ENCODE peak calls at places on chromosomes 3 and 15, in six cellular contexts. One of them, this sample, is unnamed.

GRCh38 chr15:38853608-38854007 is 289.0 kb upstream of the RASGRP1 start:
- DNase-seq in fibroblast of pulmonary artery: peak; percentile 55
- DNase-seq in A549: no peak
- DNase-seq in adrenal gland: no peak
- DNase-seq in ovary: no peak
- DNase-seq in brain microvascular endothelial cell: peak; percentile 57
- DNase-seq in this sample: no peak

GRCh38 chr3:174495231-174495755 is 363.8 kb upstream of the NAALADL2 start:
- DNase-seq in fibroblast of pulmonary artery: no peak
- DNase-seq in A549: no peak
- DNase-seq in adrenal gland: no peak
- DNase-seq in ovary: no peak
- DNase-seq in brain microvascular endothelial cell: peak; percentile 3
- DNase-seq in this sample: peak; percentile 45

GRCh38 chr3:150739200-150739863 is 23.6 kb downstream of the SIAH2 start:
- DNase-seq in fibroblast of pulmonary artery: no peak
- DNase-seq in A549: no peak
- DNase-seq in adrenal gland: no peak
- DNase-seq in ovary: no peak
- DNase-seq in brain microvascular endothelial cell: no peak
- DNase-seq in this sample: no peak

GRCh38 chr3:54206874-54207273 is 84.5 kb downstream of the CACNA2D3 start:
- DNase-seq in fibroblast of pulmonary artery: no peak
- DNase-seq in A549: no peak
- DNase-seq in adrenal gland: no peak
- DNase-seq in ovary: no peak
- DNase-seq in brain microvascular endothelial cell: no peak
- DNase-seq in this sample: no peak

GRCh38 chr15:78000089-78000926 is 77.2 kb downstream of the TBC1D2B start:
- DNase-seq in fibroblast of pulmonary artery: peak; percentile 56
- DNase-seq in A549: peak; percentile 86
- DNase-seq in adrenal gland: peak; percentile 91
- DNase-seq in ovary: peak; percentile 71
- DNase-seq in brain microvascular endothelial cell: peak; percentile 14
- DNase-seq in this sample: peak; percentile 68

GRCh38 chr3:65448120-65448519 is 590.6 kb downstream of the MAGI1 start:
- DNase-seq in fibroblast of pulmonary artery: no peak
- DNase-seq in A549: no peak
- DNase-seq in adrenal gland: no peak
- DNase-seq in ovary: no peak
- DNase-seq in brain microvascular endothelial cell: no peak
- DNase-seq in this sample: no peak

GRCh38 chr3:9769426-9770275 is at the start of gene CAMK1:
- DNase-seq in fibroblast of pulmonary artery: peak; percentile 65
- DNase-seq in A549: peak; percentile 79
- DNase-seq in adrenal gland: peak; percentile 84
- DNase-seq in ovary: peak; percentile 91
- DNase-seq in brain microvascular endothelial cell: peak; percentile 45
- DNase-seq in this sample: peak; percentile 89

GRCh38 chr3:111749171-111750170 is 109.6 kb upstream of the PHLDB2 start:
- DNase-seq in fibroblast of pulmonary artery: no peak
- DNase-seq in A549: no peak
- DNase-seq in adrenal gland: no peak
- DNase-seq in ovary: no peak
- DNase-seq in brain microvascular endothelial cell: no peak
- DNase-seq in this sample: no peak

GRCh38 chr3:150547045-150547753 is 612 bp downstream of the EIF2A start:
- DNase-seq in fibroblast of pulmonary artery: peak; percentile 29
- DNase-seq in A549: no peak
- DNase-seq in adrenal gland: no peak
- DNase-seq in ovary: no peak
- DNase-seq in brain microvascular endothelial cell: no peak
- DNase-seq in this sample: no peak

GRCh38 chr3:149566296-149566945 is 91.4 kb downstream of the WWTR1 start:
- DNase-seq in fibroblast of pulmonary artery: no peak
- DNase-seq in A549: no peak
- DNase-seq in adrenal gland: no peak
- DNase-seq in ovary: no peak
- DNase-seq in brain microvascular endothelial cell: no peak
- DNase-seq in this sample: peak; percentile 70

GRCh38 chr3:122493296-122493695 is 21.4 kb downstream of the KPNA1 start:
- DNase-seq in fibroblast of pulmonary artery: peak; percentile 45
- DNase-seq in A549: no peak
- DNase-seq in adrenal gland: no peak
- DNase-seq in ovary: no peak
- DNase-seq in brain microvascular endothelial cell: peak; percentile 40
- DNase-seq in this sample: peak; percentile 34

GRCh38 chr3:52136513-52136912 is 17.7 kb downstream of the POC1A start:
- DNase-seq in fibroblast of pulmonary artery: no peak
- DNase-seq in A549: no peak
- DNase-seq in adrenal gland: no peak
- DNase-seq in ovary: no peak
- DNase-seq in brain microvascular endothelial cell: no peak
- DNase-seq in this sample: no peak

GRCh38 chr3:190716961-190717360 is 145.5 kb downstream of the GMNC start:
- DNase-seq in fibroblast of pulmonary artery: no peak
- DNase-seq in A549: no peak
- DNase-seq in adrenal gland: no peak
- DNase-seq in ovary: no peak
- DNase-seq in brain microvascular endothelial cell: no peak
- DNase-seq in this sample: no peak

GRCh38 chr3:18087963-18088362 is 337.2 kb downstream of the SATB1 start:
- DNase-seq in fibroblast of pulmonary artery: no peak
- DNase-seq in A549: no peak
- DNase-seq in adrenal gland: no peak
- DNase-seq in ovary: no peak
- DNase-seq in brain microvascular endothelial cell: no peak
- DNase-seq in this sample: no peak

GRCh38 chr15:36878745-36879262 is 221.5 kb downstream of the MEIS2 start:
- DNase-seq in fibroblast of pulmonary artery: no peak
- DNase-seq in A549: no peak
- DNase-seq in adrenal gland: no peak
- DNase-seq in ovary: no peak
- DNase-seq in brain microvascular endothelial cell: no peak
- DNase-seq in this sample: no peak
- H3K4me3 ChIP-seq in fibroblast of pulmonary artery: no peak overlapping the region
- H3K4me3 ChIP-seq in A549: no peak overlapping the region
- H3K4me3 ChIP-seq in adrenal gland: no peak overlapping the region
- H3K4me3 ChIP-seq in ovary: no peak overlapping the region
- H3K4me3 ChIP-seq in brain microvascular endothelial cell: peak overlapping the region; percentile 10
- H3K4me3 ChIP-seq in this sample: no peak overlapping the region

GRCh38 chr15:29089731-29090616 is 179.6 kb downstream of the NSMCE3 start:
- DNase-seq in fibroblast of pulmonary artery: peak; percentile 33
- DNase-seq in A549: no peak
- DNase-seq in adrenal gland: no peak
- DNase-seq in ovary: no peak
- DNase-seq in brain microvascular endothelial cell: no peak
- DNase-seq in this sample: peak; percentile 8
- TF ChIP-seq CTCF in fibroblast of pulmonary artery: peak; percentile 21
- TF ChIP-seq CTCF in A549: no peak
- TF ChIP-seq CTCF in adrenal gland: no peak
- TF ChIP-seq CTCF in ovary: no peak
- TF ChIP-seq CTCF in brain microvascular endothelial cell: peak; percentile 61
- TF ChIP-seq CTCF in this sample: peak; percentile 3

DNA sequence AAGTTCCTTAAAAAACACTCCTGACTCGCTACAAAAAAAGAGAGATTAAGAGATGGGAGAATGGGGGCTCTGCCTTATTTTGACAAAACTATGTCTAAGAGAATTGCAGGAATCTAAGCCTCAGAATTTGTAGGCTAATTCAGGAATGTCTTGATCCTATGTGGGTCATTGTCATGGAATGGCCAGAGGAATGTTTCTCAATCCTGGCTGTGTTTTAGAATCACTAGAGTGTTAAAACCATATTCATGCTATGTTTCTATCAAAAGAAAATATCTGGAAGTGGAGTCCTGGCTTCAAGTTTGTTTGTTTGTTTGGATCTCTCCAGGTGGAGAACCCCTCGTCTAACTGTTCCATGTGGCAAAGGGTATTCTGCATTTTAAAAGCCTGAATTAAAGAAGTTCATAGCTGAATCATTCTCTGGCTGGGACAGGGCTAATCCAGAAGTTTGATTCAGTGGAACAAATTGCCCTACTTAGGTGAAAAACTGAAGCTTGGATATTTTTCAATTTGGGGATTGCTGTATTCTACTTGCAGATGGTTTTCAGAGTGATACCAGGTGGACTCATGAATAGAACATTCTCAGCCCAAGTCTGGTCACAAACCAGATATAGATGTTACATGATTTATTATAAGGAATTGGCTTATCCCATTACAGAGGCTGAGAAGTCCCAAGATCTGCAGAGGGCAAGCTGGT is 28.2 kb downstream of the GJD2 start:
- DNase-seq in fibroblast of pulmonary artery: peak; percentile 6
- DNase-seq in A549: no peak
- DNase-seq in adrenal gland: no peak
- DNase-seq in ovary: no peak
- DNase-seq in brain microvascular endothelial cell: no peak
- DNase-seq in this sample: peak; percentile 6
- H3K4me3 ChIP-seq in fibroblast of pulmonary artery: no peak overlapping the region
- H3K4me3 ChIP-seq in A549: no peak overlapping the region
- H3K4me3 ChIP-seq in adrenal gland: no peak overlapping the region
- H3K4me3 ChIP-seq in ovary: no peak overlapping the region
- H3K4me3 ChIP-seq in brain microvascular endothelial cell: no peak overlapping the region
- H3K4me3 ChIP-seq in this sample: no peak overlapping the region

GRCh38 chr3:185270956-185271332 is 17.1 kb upstream of the EHHADH start:
- DNase-seq in fibroblast of pulmonary artery: no peak
- DNase-seq in A549: no peak
- DNase-seq in adrenal gland: no peak
- DNase-seq in ovary: no peak
- DNase-seq in brain microvascular endothelial cell: no peak
- DNase-seq in this sample: no peak

GRCh38 chr3:185272051-185272450 is 18.2 kb upstream of the EHHADH start:
- DNase-seq in fibroblast of pulmonary artery: peak; percentile 40
- DNase-seq in A549: no peak
- DNase-seq in adrenal gland: no peak
- DNase-seq in ovary: no peak
- DNase-seq in brain microvascular endothelial cell: no peak
- DNase-seq in this sample: no peak

GRCh38 chr3:185268194-185268809 is 14.5 kb upstream of the EHHADH start:
- DNase-seq in fibroblast of pulmonary artery: no peak
- DNase-seq in A549: no peak
- DNase-seq in adrenal gland: no peak
- DNase-seq in ovary: no peak
- DNase-seq in brain microvascular endothelial cell: no peak
- DNase-seq in this sample: no peak

GRCh38 chr3:185267193-185267592 is 13.3 kb upstream of the EHHADH start:
- DNase-seq in fibroblast of pulmonary artery: no peak
- DNase-seq in A549: no peak
- DNase-seq in adrenal gland: no peak
- DNase-seq in ovary: no peak
- DNase-seq in brain microvascular endothelial cell: no peak
- DNase-seq in this sample: no peak

DNA sequence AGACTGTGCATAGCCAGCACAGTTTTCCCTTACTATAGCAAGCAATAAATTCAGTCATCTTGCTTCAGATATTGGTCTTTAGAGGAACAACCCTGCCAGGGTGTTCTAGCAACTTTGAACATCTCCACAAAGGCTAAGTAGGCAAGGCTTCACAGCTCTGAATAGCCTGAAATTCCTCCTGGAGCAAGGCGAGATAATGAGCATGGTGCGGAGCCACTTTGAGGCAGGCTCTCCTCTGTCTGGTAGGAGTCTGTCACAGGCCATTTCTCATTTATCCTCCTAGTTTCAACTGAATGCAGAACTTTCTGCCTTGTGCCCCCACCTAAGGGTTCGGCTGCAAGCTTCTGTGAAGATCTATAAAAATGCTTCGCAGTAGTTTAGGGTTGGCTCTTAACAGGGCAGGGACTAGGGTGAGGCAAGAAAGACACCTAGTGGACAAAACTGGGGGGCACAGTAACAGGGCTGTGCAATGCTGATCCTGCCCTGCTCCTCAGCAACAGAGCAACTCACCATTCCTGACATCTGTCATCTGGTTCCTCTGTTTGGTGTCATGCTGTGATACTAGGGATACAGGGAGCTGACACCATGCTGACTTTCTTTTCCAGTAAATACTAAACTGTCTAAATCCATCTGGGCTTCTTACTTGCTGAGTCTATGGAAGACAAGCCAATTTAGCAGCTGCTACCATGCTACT is 16.6 kb upstream of the EHHADH start:
- DNase-seq in fibroblast of pulmonary artery: peak; percentile 45
- DNase-seq in A549: peak; percentile 31
- DNase-seq in adrenal gland: no peak
- DNase-seq in ovary: no peak
- DNase-seq in brain microvascular endothelial cell: peak; percentile 41
- DNase-seq in this sample: peak; percentile 57
- TF ChIP-seq CTCF in fibroblast of pulmonary artery: peak; percentile 62
- TF ChIP-seq CTCF in A549: no peak
- TF ChIP-seq CTCF in adrenal gland: peak; percentile 10
- TF ChIP-seq CTCF in ovary: no peak
- TF ChIP-seq CTCF in brain microvascular endothelial cell: peak; percentile 73
- TF ChIP-seq CTCF in this sample: peak; percentile 66

DNA sequence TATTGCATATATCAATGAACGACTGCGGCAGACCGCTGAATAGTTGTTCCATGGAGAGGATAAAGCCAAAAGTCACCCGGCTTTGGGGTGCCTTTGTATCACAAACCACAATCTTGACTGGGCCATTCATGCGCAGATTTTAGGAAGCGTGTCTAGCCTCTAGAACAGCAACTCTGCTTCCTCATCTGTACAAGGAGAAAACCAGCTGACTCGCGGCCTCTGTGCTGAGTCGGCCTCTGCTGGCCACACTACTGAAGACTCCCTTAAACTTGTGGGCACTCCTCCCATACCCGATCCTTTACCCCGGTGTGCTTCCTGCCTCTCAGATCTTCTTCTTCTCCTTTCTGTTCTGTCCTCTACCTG is 872 bp downstream of the DLEC1 start:
- DNase-seq in fibroblast of pulmonary artery: peak; percentile 41
- DNase-seq in A549: no peak
- DNase-seq in adrenal gland: peak; percentile 57
- DNase-seq in ovary: no peak
- DNase-seq in brain microvascular endothelial cell: peak; percentile 37
- DNase-seq in this sample: peak; percentile 42
- H3K4me3 ChIP-seq in fibroblast of pulmonary artery: peak overlapping the region; percentile 54
- H3K4me3 ChIP-seq in A549: no peak overlapping the region
- H3K4me3 ChIP-seq in adrenal gland: no peak overlapping the region
- H3K4me3 ChIP-seq in ovary: peak overlapping the region; percentile 42
- H3K4me3 ChIP-seq in brain microvascular endothelial cell: peak overlapping the region; percentile 60
- H3K4me3 ChIP-seq in this sample: peak overlapping the region; percentile 49

GRCh38 chr3:31880020-31880419 is 101.0 kb downstream of the OSBPL10 start:
- DNase-seq in fibroblast of pulmonary artery: peak; percentile 68
- DNase-seq in A549: no peak
- DNase-seq in adrenal gland: peak; percentile 37
- DNase-seq in ovary: no peak
- DNase-seq in brain microvascular endothelial cell: no peak
- DNase-seq in this sample: peak; percentile 35
- TF ChIP-seq CTCF in fibroblast of pulmonary artery: peak; percentile 30
- TF ChIP-seq CTCF in A549: no peak
- TF ChIP-seq CTCF in adrenal gland: no peak
- TF ChIP-seq CTCF in ovary: no peak
- TF ChIP-seq CTCF in brain microvascular endothelial cell: peak; percentile 22
- TF ChIP-seq CTCF in this sample: no peak

GRCh38 chr3:45031531-45031930 is 5.4 kb downstream of the CLEC3B start:
- DNase-seq in fibroblast of pulmonary artery: no peak
- DNase-seq in A549: no peak
- DNase-seq in adrenal gland: no peak
- DNase-seq in ovary: no peak
- DNase-seq in brain microvascular endothelial cell: no peak
- DNase-seq in this sample: no peak
- H3K4me3 ChIP-seq in fibroblast of pulmonary artery: no peak overlapping the region
- H3K4me3 ChIP-seq in A549: no peak overlapping the region
- H3K4me3 ChIP-seq in adrenal gland: no peak overlapping the region
- H3K4me3 ChIP-seq in ovary: no peak overlapping the region
- H3K4me3 ChIP-seq in brain microvascular endothelial cell: no peak overlapping the region
- H3K4me3 ChIP-seq in this sample: no peak overlapping the region

This sample was measured in foreskin fibroblast.